ENCODE peak calls at places on chromosomes 6 and 20, in six cellular contexts. One of them, this sample, is unnamed.
A peak's percentile ranks its signal among the peaks of the same experiment; 100 is the strongest.

GRCh38 chr6:153208706-153209105 is 77.6 kb upstream of the RGS17 start:
- DNase-seq in keratinocyte: no peak
- DNase-seq in AG04450: no peak
- DNase-seq in psoas muscle: no peak
- DNase-seq in breast epithelium: no peak
- DNase-seq in fibroblast of lung: no peak
- DNase-seq in this sample: no peak

GRCh38 chr20:36632487-36633284 is 13.3 kb downstream of the SLA2 start:
- DNase-seq in AG04450: no peak
- DNase-seq in breast epithelium: no peak
- DNase-seq in keratinocyte: no peak
- DNase-seq in fibroblast of lung: no peak
- DNase-seq in psoas muscle: no peak
- DNase-seq in this sample: no peak

GRCh38 chr6:117485433-117485832 is 3.0 kb downstream of the DCBLD1 start:
- DNase-seq in fibroblast of lung: no peak
- DNase-seq in keratinocyte: no peak
- DNase-seq in breast epithelium: no peak
- DNase-seq in AG04450: no peak
- DNase-seq in psoas muscle: no peak
- DNase-seq in this sample: no peak

GRCh38 chr6:121506761-121507754 is 71.6 kb downstream of the GJA1 start:
- DNase-seq in AG04450: peak; percentile 30
- DNase-seq in fibroblast of lung: peak; percentile 90
- DNase-seq in breast epithelium: no peak
- DNase-seq in psoas muscle: peak; percentile 56
- DNase-seq in keratinocyte: no peak
- DNase-seq in this sample: no peak

GRCh38 chr6:3876131-3876530 is 27.0 kb downstream of the FAM50B start:
- DNase-seq in AG04450: no peak
- DNase-seq in keratinocyte: no peak
- DNase-seq in psoas muscle: peak; percentile 78
- DNase-seq in breast epithelium: no peak
- DNase-seq in fibroblast of lung: no peak
- DNase-seq in this sample: no peak

GRCh38 chr6:10993896-10994295 is 50.2 kb downstream of the ELOVL2 start:
- DNase-seq in keratinocyte: no peak
- DNase-seq in fibroblast of lung: no peak
- DNase-seq in psoas muscle: no peak
- DNase-seq in AG04450: no peak
- DNase-seq in breast epithelium: no peak
- DNase-seq in this sample: no peak

GRCh38 chr20:4919047-4919704 is 82.1 kb downstream of the SLC23A2 start:
- DNase-seq in breast epithelium: no peak
- DNase-seq in keratinocyte: no peak
- DNase-seq in AG04450: no peak
- DNase-seq in fibroblast of lung: no peak
- DNase-seq in psoas muscle: no peak
- DNase-seq in this sample: no peak

GRCh38 chr6:11398451-11399326 is 138.9 kb upstream of the TMEM170B start:
- DNase-seq in breast epithelium: no peak
- DNase-seq in AG04450: no peak
- DNase-seq in psoas muscle: no peak
- DNase-seq in keratinocyte: no peak
- DNase-seq in fibroblast of lung: no peak
- DNase-seq in this sample: no peak

GRCh38 chr20:51700809-51701285 is 67.3 kb downstream of the ATP9A start:
- DNase-seq in keratinocyte: no peak
- DNase-seq in AG04450: no peak
- DNase-seq in fibroblast of lung: peak; percentile 39
- DNase-seq in breast epithelium: no peak
- DNase-seq in psoas muscle: no peak
- DNase-seq in this sample: no peak

GRCh38 chr6:166556871-166557322 is 29.6 kb downstream of the RAMACL start:
- DNase-seq in psoas muscle: peak; percentile 96
- DNase-seq in fibroblast of lung: peak; percentile 94
- DNase-seq in keratinocyte: peak; percentile 90
- DNase-seq in AG04450: no peak
- DNase-seq in breast epithelium: peak; percentile 94
- DNase-seq in this sample: peak; percentile 85

GRCh38 chr6:1611572-1612385 is 2.1 kb downstream of the FOXC1 start:
- DNase-seq in breast epithelium: no peak
- DNase-seq in keratinocyte: no peak
- DNase-seq in AG04450: no peak
- DNase-seq in fibroblast of lung: peak; percentile 46
- DNase-seq in psoas muscle: peak; percentile 58
- DNase-seq in this sample: no peak

GRCh38 chr6:11132191-11132590 is 20.7 kb upstream of the ERVFRD-1 start:
- DNase-seq in keratinocyte: no peak
- DNase-seq in AG04450: no peak
- DNase-seq in fibroblast of lung: no peak
- DNase-seq in psoas muscle: no peak
- DNase-seq in breast epithelium: no peak
- DNase-seq in this sample: no peak

GRCh38 chr20:20060234-20060998 is 8.1 kb downstream of the CFAP61 start:
- DNase-seq in AG04450: no peak
- DNase-seq in psoas muscle: no peak
- DNase-seq in breast epithelium: no peak
- DNase-seq in fibroblast of lung: no peak
- DNase-seq in keratinocyte: no peak
- DNase-seq in this sample: no peak

GRCh38 chr6:89611666-89612065 is 26.9 kb downstream of the LYRM2 start:
- DNase-seq in fibroblast of lung: peak; percentile 60
- DNase-seq in breast epithelium: no peak
- DNase-seq in keratinocyte: no peak
- DNase-seq in AG04450: no peak
- DNase-seq in psoas muscle: no peak
- DNase-seq in this sample: peak; percentile 53

GRCh38 chr20:5080384-5080877 is 39.3 kb downstream of the PCNA start:
- DNase-seq in fibroblast of lung: peak; percentile 27
- DNase-seq in keratinocyte: no peak
- DNase-seq in breast epithelium: no peak
- DNase-seq in psoas muscle: peak; percentile 74
- DNase-seq in AG04450: no peak
- DNase-seq in this sample: no peak

GRCh38 chr6:47343631-47344421 is 34.1 kb upstream of the TNFRSF21 start:
- DNase-seq in breast epithelium: no peak
- DNase-seq in fibroblast of lung: no peak
- DNase-seq in AG04450: no peak
- DNase-seq in keratinocyte: no peak
- DNase-seq in psoas muscle: no peak
- DNase-seq in this sample: no peak

GRCh38 chr6:37582309-37582708 is 82.6 kb upstream of the CCDC167 start:
- DNase-seq in psoas muscle: no peak
- DNase-seq in breast epithelium: no peak
- DNase-seq in fibroblast of lung: peak; percentile 42
- DNase-seq in keratinocyte: no peak
- DNase-seq in AG04450: no peak
- DNase-seq in this sample: no peak

GRCh38 chr20:8601542-8601912 is 467.4 kb upstream of the PLCB4 start:
- DNase-seq in AG04450: no peak
- DNase-seq in breast epithelium: no peak
- DNase-seq in keratinocyte: no peak
- DNase-seq in psoas muscle: no peak
- DNase-seq in fibroblast of lung: no peak
- DNase-seq in this sample: no peak

GRCh38 chr6:31736026-31736767 is at the start of gene CLIC1:
- DNase-seq in breast epithelium: peak; percentile 91
- DNase-seq in psoas muscle: peak; percentile 90
- DNase-seq in keratinocyte: peak; percentile 59
- DNase-seq in fibroblast of lung: peak; percentile 83
- DNase-seq in AG04450: no peak
- DNase-seq in this sample: no peak

GRCh38 chr20:63172726-63173125 is 43.2 kb downstream of the YTHDF1 start:
- DNase-seq in psoas muscle: no peak
- DNase-seq in AG04450: no peak
- DNase-seq in breast epithelium: no peak
- DNase-seq in fibroblast of lung: no peak
- DNase-seq in keratinocyte: no peak
- DNase-seq in this sample: no peak

GRCh38 chr20:63174309-63175030 is 41.5 kb downstream of the YTHDF1 start:
- DNase-seq in AG04450: no peak
- DNase-seq in psoas muscle: no peak
- DNase-seq in breast epithelium: no peak
- DNase-seq in keratinocyte: no peak
- DNase-seq in fibroblast of lung: no peak
- DNase-seq in this sample: no peak

GRCh38 chr20:63169731-63170130 is 46.2 kb downstream of the YTHDF1 start:
- DNase-seq in AG04450: no peak
- DNase-seq in breast epithelium: no peak
- DNase-seq in fibroblast of lung: no peak
- DNase-seq in psoas muscle: no peak
- DNase-seq in keratinocyte: no peak
- DNase-seq in this sample: no peak

GRCh38 chr20:63173552-63174191 is 42.3 kb downstream of the YTHDF1 start:
- DNase-seq in psoas muscle: no peak
- DNase-seq in AG04450: no peak
- DNase-seq in fibroblast of lung: no peak
- DNase-seq in keratinocyte: no peak
- DNase-seq in breast epithelium: no peak
- DNase-seq in this sample: no peak

DNA sequence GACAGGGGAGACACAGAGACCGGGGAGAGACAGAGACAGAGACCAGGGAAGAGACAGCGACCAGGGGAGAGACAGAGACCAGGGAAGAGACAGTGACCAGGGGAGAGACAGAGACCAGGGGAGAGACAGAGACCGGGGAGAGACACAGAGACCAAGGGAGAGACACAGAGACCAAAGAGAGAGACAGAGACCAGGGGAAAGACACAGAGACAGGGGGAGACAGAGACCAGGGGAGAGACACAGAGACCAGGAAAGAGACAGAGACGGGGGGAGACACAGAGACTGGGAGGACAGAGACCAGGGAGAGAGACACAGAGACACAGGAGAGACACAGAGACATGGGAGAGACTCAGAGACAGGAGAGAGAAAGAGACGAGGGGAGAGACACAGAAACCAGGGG is 43.9 kb downstream of the YTHDF1 start:
- DNase-seq in breast epithelium: no peak
- DNase-seq in psoas muscle: no peak
- DNase-seq in AG04450: no peak
- DNase-seq in keratinocyte: no peak
- DNase-seq in fibroblast of lung: no peak
- DNase-seq in this sample: no peak
- H3K27me3 ChIP-seq in breast epithelium: peaks cover 7% of the 10 kb centered on the region
- H3K27me3 ChIP-seq in psoas muscle: no peaks in the 10 kb centered on the region
- H3K27me3 ChIP-seq in AG04450: peaks cover 62% of the 10 kb centered on the region
- H3K27me3 ChIP-seq in keratinocyte: peaks cover 69% of the 10 kb centered on the region
- H3K27me3 ChIP-seq in fibroblast of lung: peaks cover 31% of the 10 kb centered on the region
- H3K27me3 ChIP-seq in this sample: peaks cover 64% of the 10 kb centered on the region

DNA sequence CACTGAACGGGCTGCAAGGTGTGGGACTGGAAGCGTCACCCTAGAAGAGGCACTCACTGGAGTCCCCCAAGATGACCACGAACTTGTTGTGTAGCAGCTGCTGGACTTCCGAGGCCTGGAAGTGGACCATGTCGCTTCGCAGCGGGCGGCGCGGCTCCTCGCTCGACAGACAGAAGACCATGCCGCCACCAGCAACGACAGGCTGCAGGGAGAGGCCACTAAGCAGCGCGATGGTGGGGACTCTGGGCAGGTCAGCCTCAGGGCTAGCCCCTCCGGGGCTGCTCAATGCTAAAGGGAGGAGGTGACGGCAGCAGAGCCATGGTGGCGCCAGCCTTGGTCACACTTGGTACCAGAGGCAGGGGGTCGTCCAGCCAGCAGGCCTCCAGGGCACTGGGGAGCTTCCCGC is 720 bp downstream of the PCED1A start:
- DNase-seq in psoas muscle: peak; percentile 61
- DNase-seq in fibroblast of lung: no peak
- DNase-seq in AG04450: no peak
- DNase-seq in breast epithelium: no peak
- DNase-seq in keratinocyte: no peak
- DNase-seq in this sample: no peak
- H3K4me3 ChIP-seq in psoas muscle: peak overlapping the region; percentile 88
- H3K4me3 ChIP-seq in fibroblast of lung: no peak overlapping the region
- H3K4me3 ChIP-seq in AG04450: peak overlapping the region; percentile 91
- H3K4me3 ChIP-seq in breast epithelium: peak overlapping the region; percentile 73
- H3K4me3 ChIP-seq in keratinocyte: peak overlapping the region; percentile 85
- H3K4me3 ChIP-seq in this sample: peak overlapping the region; percentile 62

GRCh38 chr20:24604966-24605365 is 135.5 kb downstream of the SYNDIG1 start:
- DNase-seq in psoas muscle: no peak
- DNase-seq in AG04450: no peak
- DNase-seq in fibroblast of lung: no peak
- DNase-seq in keratinocyte: no peak
- DNase-seq in breast epithelium: no peak
- DNase-seq in this sample: no peak

GRCh38 chr20:24598346-24598745 is 128.9 kb downstream of the SYNDIG1 start:
- DNase-seq in psoas muscle: no peak
- DNase-seq in breast epithelium: no peak
- DNase-seq in fibroblast of lung: no peak
- DNase-seq in AG04450: no peak
- DNase-seq in keratinocyte: no peak
- DNase-seq in this sample: no peak

GRCh38 chr20:24603454-24603853 is 134.0 kb downstream of the SYNDIG1 start:
- DNase-seq in fibroblast of lung: no peak
- DNase-seq in keratinocyte: no peak
- DNase-seq in AG04450: no peak
- DNase-seq in breast epithelium: no peak
- DNase-seq in psoas muscle: no peak
- DNase-seq in this sample: no peak

GRCh38 chr20:24605937-24606455 is 136.6 kb downstream of the SYNDIG1 start:
- DNase-seq in psoas muscle: no peak
- DNase-seq in keratinocyte: no peak
- DNase-seq in fibroblast of lung: no peak
- DNase-seq in AG04450: no peak
- DNase-seq in breast epithelium: no peak
- DNase-seq in this sample: no peak

DNA sequence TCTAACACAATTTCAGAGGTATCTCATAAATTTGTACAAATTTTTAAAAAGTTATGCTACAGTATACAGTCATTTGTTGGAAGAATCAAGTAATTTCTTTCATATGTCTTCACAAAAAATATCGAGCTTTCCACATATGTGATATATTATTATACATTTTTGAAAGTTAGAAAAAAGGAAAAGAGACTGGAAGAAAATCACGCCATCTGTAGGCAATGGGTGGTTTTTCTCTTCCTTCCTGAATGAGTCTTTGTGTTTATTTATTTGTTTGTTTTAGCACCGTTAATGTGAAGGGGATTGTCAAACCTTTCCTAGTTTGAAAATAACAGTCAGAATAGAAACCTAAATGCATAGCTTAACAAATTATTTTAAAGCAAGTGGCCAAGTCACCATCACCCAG is 130.6 kb downstream of the SYNDIG1 start:
- DNase-seq in fibroblast of lung: no peak
- DNase-seq in psoas muscle: no peak
- DNase-seq in keratinocyte: no peak
- DNase-seq in breast epithelium: no peak
- DNase-seq in AG04450: no peak
- DNase-seq in this sample: no peak
- TF ChIP-seq CTCF in fibroblast of lung: no peak
- TF ChIP-seq CTCF in psoas muscle: no peak
- TF ChIP-seq CTCF in keratinocyte: no peak
- TF ChIP-seq CTCF in breast epithelium: no peak
- TF ChIP-seq CTCF in AG04450: no peak
- TF ChIP-seq CTCF in this sample: no peak

DNA sequence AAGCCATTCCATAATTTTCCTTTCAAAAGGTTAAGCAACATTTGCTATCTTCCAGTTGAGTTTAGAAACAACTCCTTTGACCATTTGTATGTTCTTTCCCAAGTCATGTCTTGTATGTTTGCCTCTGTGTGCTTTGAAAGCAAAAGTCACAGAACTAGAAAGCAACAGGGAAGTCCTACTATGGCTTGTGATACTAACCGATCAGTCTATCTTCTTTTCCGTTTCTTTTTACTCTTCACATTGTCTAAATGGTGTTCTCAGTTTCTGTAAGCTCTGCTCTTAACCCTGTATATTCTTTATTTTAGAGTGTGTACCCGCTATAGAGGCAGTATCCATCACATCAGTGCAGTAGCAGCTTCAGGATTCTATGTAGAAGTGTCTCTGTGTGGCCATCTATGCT is 32.9 kb downstream of the TMEM244 start:
- DNase-seq in keratinocyte: no peak
- DNase-seq in fibroblast of lung: no peak
- DNase-seq in breast epithelium: no peak
- DNase-seq in psoas muscle: no peak
- DNase-seq in AG04450: no peak
- DNase-seq in this sample: no peak
- H3K27me3 ChIP-seq in keratinocyte: no peaks in the 10 kb centered on the region
- H3K27me3 ChIP-seq in fibroblast of lung: no peaks in the 10 kb centered on the region
- H3K27me3 ChIP-seq in breast epithelium: no peaks in the 10 kb centered on the region
- H3K27me3 ChIP-seq in psoas muscle: no peaks in the 10 kb centered on the region
- H3K27me3 ChIP-seq in AG04450: no peaks in the 10 kb centered on the region
- H3K27me3 ChIP-seq in this sample: no peaks in the 10 kb centered on the region

This sample was measured in kidney epithelial cell.